ENCODE peak calls at places on chromosomes 6 and 20, in seven cellular contexts. K is esophagus squamous epithelium, W is endothelial cell of umbilical vein, F is lung, O is lower lobe of right lung, G is ascending aorta, C is prostate gland. T is an unnamed sample. For H3K27me3, the result is how much of the 10 kb centered on the place peaks cover.

GRCh38 chr20:49356676-49357075 is 78.8 kb upstream of the ZNFX1 start:
- DNase-seq in K (no peak), W (no peak), F (no peak), O (no peak), G (no peak), C (peak), T (no peak)

GRCh38 chr20:45919536-45919933 is 7.6 kb upstream of the PLTP start:
- DNase-seq in K (no peak), W (peak), F (no peak), O (no peak), G (no peak), C (no peak), T (peak)

GRCh38 chr6:34514593-34515472 is 41.3 kb downstream of the SPDEF start:
- DNase-seq in K (no peak), W (no peak), F (no peak), O (peak), G (no peak), C (no peak), T (no peak)

GRCh38 chr6:158818008-158818579 is 1.1 kb downstream of the EZR start:
- DNase-seq in K (peak), W (peak), F (peak), O (peak), G (no peak), C (peak), T (peak)

GRCh38 chr6:125074120-125074519 is 79.5 kb upstream of the TPD52L1 start:
- DNase-seq in K (no peak), W (no peak), F (no peak), O (no peak), G (no peak), C (no peak), T (no peak)

GRCh38 chr6:90406957-90407356 is 110.3 kb upstream of the BACH2 start:
- DNase-seq in K (no peak), W (no peak), F (no peak), O (no peak), G (no peak), C (no peak), T (no peak)

GRCh38 chr20:41183391-41183790 is 46.0 kb downstream of the PLCG1 start:
- DNase-seq in K (no peak), W (no peak), F (no peak), O (peak), G (no peak), C (no peak), T (peak)

GRCh38 chr20:61849376-61849775 is 216.3 kb downstream of the TAF4 start:
- DNase-seq in K (no peak), W (no peak), F (no peak), O (no peak), G (no peak), C (no peak), T (no peak)

GRCh38 chr6:48813821-48814220 is 649.2 kb downstream of the MMUT start:
- DNase-seq in K (no peak), W (no peak), F (no peak), O (no peak), G (no peak), C (no peak), T (no peak)

GRCh38 chr6:151482290-151482689 is 11.5 kb upstream of the CCDC170 start:
- DNase-seq in K (no peak), W (peak), F (no peak), O (no peak), G (no peak), C (no peak), T (no peak)

GRCh38 chr20:38315290-38315966 is 11.5 kb downstream of the BPI start:
- DNase-seq in K (no peak), W (no peak), F (no peak), O (no peak), G (no peak), C (no peak), T (no peak)

GRCh38 chr20:10705801-10706459 is 32.1 kb upstream of the JAG1 start:
- DNase-seq in K (peak), W (no peak), F (no peak), O (no peak), G (no peak), C (no peak), T (no peak)

GRCh38 chr20:10707070-10707469 is 33.3 kb upstream of the JAG1 start:
- DNase-seq in K (no peak), W (no peak), F (no peak), O (no peak), G (no peak), C (no peak), T (no peak)

GRCh38 chr20:10708342-10709185 is 34.8 kb upstream of the JAG1 start:
- DNase-seq in K (no peak), W (peak), F (no peak), O (no peak), G (no peak), C (no peak), T (no peak)

GRCh38 chr20:10707791-10708190 is 34.0 kb upstream of the JAG1 start:
- DNase-seq in K (no peak), W (no peak), F (no peak), O (no peak), G (no peak), C (no peak), T (no peak)

DNA sequence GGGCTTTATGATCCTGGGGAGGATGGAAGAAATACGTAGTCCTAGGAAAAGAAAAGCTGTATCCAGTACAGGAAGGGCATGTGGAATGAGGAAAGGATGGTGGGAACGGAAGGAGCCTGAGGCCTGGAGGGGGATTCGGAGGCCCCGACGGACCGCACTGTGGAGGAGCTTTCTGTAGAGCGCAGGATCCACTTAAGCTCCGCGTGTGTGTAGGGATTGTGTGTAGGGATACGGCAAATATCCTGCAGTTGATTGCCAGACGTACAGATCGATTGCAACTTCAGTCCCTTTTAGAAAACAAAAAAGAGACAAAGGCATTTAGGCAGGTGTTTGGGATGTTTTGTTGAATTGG is 32.6 kb upstream of the JAG1 start:
- DNase-seq in K (no peak), W (no peak), F (no peak), O (no peak), G (no peak), C (no peak), T (no peak)
- H3K27me3 ChIP-seq in K (under half), W (under half), F (under half), O (under half), G (under half), C (under half), T (under half)

DNA sequence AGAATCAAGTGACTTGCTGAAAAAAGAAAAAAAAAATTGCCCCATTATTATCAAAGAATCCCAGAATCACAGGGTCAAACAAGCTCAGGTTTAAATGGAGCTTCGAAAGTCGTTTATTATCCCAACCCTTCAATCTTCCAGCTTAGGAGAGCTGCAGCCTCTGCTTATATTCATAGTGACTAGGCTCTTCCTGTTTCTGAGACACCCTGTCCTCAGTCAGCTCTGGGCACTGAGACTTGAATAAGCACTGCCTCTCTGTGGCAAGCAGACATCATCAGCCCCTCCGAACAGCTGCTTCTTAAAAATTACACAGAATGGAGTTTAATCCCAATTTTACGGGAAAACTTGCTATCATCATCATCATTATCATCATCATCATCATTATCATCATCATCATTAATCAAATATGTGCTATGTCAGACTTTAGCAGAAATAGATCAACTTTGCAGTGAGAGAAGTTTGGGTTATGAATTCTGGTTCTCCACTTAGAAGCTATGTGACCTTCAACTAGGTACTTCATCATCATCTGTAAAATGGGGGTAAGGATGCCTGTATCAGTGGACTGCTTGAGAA is 614.0 kb upstream of the SYNCRIP start:
- DNase-seq in K (no peak), W (no peak), F (no peak), O (no peak), G (no peak), C (no peak), T (no peak)
- H3K27me3 ChIP-seq in K (under half), W (under half), F (under half), O (under half), G (under half), C (under half), T (under half)

GRCh38 chr20:8050117-8050837 is 30.7 kb upstream of the TMX4 start:
- DNase-seq in K (no peak), W (peak), F (no peak), O (no peak), G (no peak), C (no peak), T (no peak)
- H3K27me3 ChIP-seq in K (under half), W (under half), F (under half), O (under half), G (under half), C (under half), T (under half)

GRCh38 chr6:63928613-63929012 is 293.0 kb downstream of the PHF3 start:
- DNase-seq in K (no peak), W (no peak), F (no peak), O (no peak), G (no peak), C (no peak), T (no peak)

GRCh38 chr6:63929111-63929510 is 293.5 kb downstream of the PHF3 start:
- DNase-seq in K (no peak), W (no peak), F (no peak), O (no peak), G (no peak), C (no peak), T (no peak)

GRCh38 chr6:63926258-63926657 is 290.7 kb downstream of the PHF3 start:
- DNase-seq in K (no peak), W (no peak), F (no peak), O (no peak), G (no peak), C (no peak), T (no peak)

GRCh38 chr6:63927538-63927937 is 291.9 kb downstream of the PHF3 start:
- DNase-seq in K (no peak), W (no peak), F (no peak), O (no peak), G (no peak), C (no peak), T (no peak)

DNA sequence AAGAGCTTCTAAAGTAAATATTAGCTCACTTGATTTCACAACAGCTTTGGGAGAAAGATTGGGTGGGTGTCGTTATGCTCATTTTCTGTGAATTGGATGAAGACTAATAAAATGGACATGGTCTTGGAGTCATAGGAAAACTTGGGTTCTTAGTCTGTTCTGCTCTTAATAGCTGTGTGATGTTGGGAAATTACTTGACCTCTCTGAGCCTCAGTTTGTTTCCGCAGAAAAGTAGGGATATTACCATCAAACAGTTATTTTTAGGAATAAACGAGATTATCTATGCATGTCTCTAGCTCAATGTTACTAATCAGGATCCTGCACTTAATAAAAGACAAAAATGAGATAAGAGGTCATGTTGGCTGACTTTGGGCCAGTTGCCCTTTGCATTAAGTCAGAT is 291.3 kb downstream of the PHF3 start:
- DNase-seq in K (no peak), W (no peak), F (no peak), O (no peak), G (no peak), C (no peak), T (no peak)
- H3K27me3 ChIP-seq in K (under half), W (under half), F (under half), O (under half), G (under half), C (under half), T (under half)

DNA sequence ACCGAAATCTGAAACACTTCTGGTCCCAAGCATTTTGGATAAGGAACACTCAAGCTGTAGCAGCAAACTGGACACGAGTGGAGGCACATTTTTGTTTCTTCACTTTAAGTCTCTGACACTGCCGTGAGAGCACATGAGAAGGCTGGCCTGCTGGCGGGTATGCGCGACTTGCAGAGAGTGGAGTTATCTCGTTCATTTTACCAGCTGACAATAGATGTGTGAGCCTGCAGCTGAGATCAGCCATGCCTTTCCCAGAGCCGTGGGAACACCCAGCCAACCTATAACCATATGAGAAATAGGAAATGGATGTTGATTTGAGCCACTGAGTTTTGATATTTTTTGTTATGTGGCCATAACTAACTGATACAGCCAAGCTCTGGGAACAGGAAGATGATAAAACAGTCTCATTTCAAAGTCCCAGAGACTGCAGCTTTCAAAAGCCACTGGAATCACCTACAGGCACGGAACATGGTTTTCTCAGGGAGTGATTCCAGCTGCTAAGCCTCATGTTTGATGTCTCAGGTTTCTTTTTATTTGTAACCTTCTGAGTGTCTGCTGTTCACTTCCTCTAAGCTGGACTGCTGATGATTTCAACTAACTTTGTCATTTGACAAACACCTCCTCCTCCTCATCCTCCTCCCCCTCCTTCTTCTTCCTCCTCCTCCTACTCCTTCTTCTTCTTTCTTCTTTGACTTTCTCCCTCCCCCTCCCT is 28.6 kb upstream of the LAMP5 start:
- DNase-seq in K (no peak), W (no peak), F (no peak), O (no peak), G (no peak), C (no peak), T (no peak)
- H3K27me3 ChIP-seq in K (under half), W (under half), F (under half), O (under half), G (under half), C (under half), T (under half)